ENCODE peak calls at places on chromosomes 1 and 21, in nine cellular contexts. One of them, this sample, is unnamed.

GRCh38 chr21:35222021-35222420 is 172.9 kb upstream of the RUNX1 start:
- DNase-seq in left ventricle myocardium inferior: no peak
- DNase-seq in sigmoid colon: no peak
- DNase-seq in CD4-positive, alpha-beta T cell: no peak
- DNase-seq in psoas muscle: no peak
- DNase-seq in GM13977: no peak
- DNase-seq in foreskin fibroblast: no peak
- DNase-seq in stomach: no peak
- DNase-seq in upper lobe of right lung: no peak
- DNase-seq in this sample: no peak

GRCh38 chr1:227440167-227440566 is 121.9 kb upstream of the CDC42BPA start:
- DNase-seq in foreskin fibroblast: no peak
- DNase-seq in left ventricle myocardium inferior: no peak
- DNase-seq in CD4-positive, alpha-beta T cell: no peak
- DNase-seq in psoas muscle: no peak
- DNase-seq in sigmoid colon: no peak
- DNase-seq in GM13977: no peak
- DNase-seq in upper lobe of right lung: no peak
- DNase-seq in stomach: no peak
- DNase-seq in this sample: no peak

GRCh38 chr1:184788970-184789369 is 34.3 kb upstream of the EDEM3 start:
- DNase-seq in GM13977: no peak
- DNase-seq in left ventricle myocardium inferior: no peak
- DNase-seq in foreskin fibroblast: no peak
- DNase-seq in CD4-positive, alpha-beta T cell: no peak
- DNase-seq in upper lobe of right lung: no peak
- DNase-seq in stomach: no peak
- DNase-seq in psoas muscle: no peak
- DNase-seq in sigmoid colon: no peak
- DNase-seq in this sample: no peak

GRCh38 chr21:33013618-33014017 is 12.1 kb upstream of the OLIG2 start:
- DNase-seq in GM13977: no peak
- DNase-seq in sigmoid colon: no peak
- DNase-seq in left ventricle myocardium inferior: no peak
- DNase-seq in foreskin fibroblast: no peak
- DNase-seq in psoas muscle: no peak
- DNase-seq in CD4-positive, alpha-beta T cell: no peak
- DNase-seq in upper lobe of right lung: no peak
- DNase-seq in stomach: no peak
- DNase-seq in this sample: no peak

GRCh38 chr1:33586111-33586510 is 113.7 kb downstream of the ZSCAN20 start:
- DNase-seq in GM13977: no peak
- DNase-seq in stomach: no peak
- DNase-seq in psoas muscle: no peak
- DNase-seq in upper lobe of right lung: no peak
- DNase-seq in left ventricle myocardium inferior: no peak
- DNase-seq in foreskin fibroblast: peak; percentile 38
- DNase-seq in CD4-positive, alpha-beta T cell: no peak
- DNase-seq in sigmoid colon: no peak
- DNase-seq in this sample: peak; percentile 55

GRCh38 chr21:38679531-38679930 is 126.2 kb upstream of the ETS2 start:
- DNase-seq in left ventricle myocardium inferior: no peak
- DNase-seq in upper lobe of right lung: no peak
- DNase-seq in foreskin fibroblast: peak; percentile 23
- DNase-seq in psoas muscle: no peak
- DNase-seq in GM13977: peak; percentile 56
- DNase-seq in stomach: no peak
- DNase-seq in CD4-positive, alpha-beta T cell: no peak
- DNase-seq in sigmoid colon: no peak
- DNase-seq in this sample: peak; percentile 64

GRCh38 chr1:9265966-9266365 is 26.7 kb upstream of the SPSB1 start:
- DNase-seq in foreskin fibroblast: no peak
- DNase-seq in upper lobe of right lung: peak; percentile 39
- DNase-seq in sigmoid colon: no peak
- DNase-seq in GM13977: no peak
- DNase-seq in psoas muscle: no peak
- DNase-seq in left ventricle myocardium inferior: no peak
- DNase-seq in CD4-positive, alpha-beta T cell: no peak
- DNase-seq in stomach: no peak
- DNase-seq in this sample: no peak

GRCh38 chr1:44436401-44437394 is 31.6 kb downstream of the RNF220 start:
- DNase-seq in CD4-positive, alpha-beta T cell: no peak
- DNase-seq in foreskin fibroblast: no peak
- DNase-seq in sigmoid colon: no peak
- DNase-seq in GM13977: no peak
- DNase-seq in stomach: no peak
- DNase-seq in psoas muscle: no peak
- DNase-seq in left ventricle myocardium inferior: no peak
- DNase-seq in upper lobe of right lung: no peak
- DNase-seq in this sample: no peak

GRCh38 chr1:31788825-31789256 is 24.7 kb upstream of the ADGRB2 start:
- DNase-seq in sigmoid colon: no peak
- DNase-seq in upper lobe of right lung: no peak
- DNase-seq in stomach: no peak
- DNase-seq in GM13977: no peak
- DNase-seq in psoas muscle: no peak
- DNase-seq in CD4-positive, alpha-beta T cell: no peak
- DNase-seq in foreskin fibroblast: peak; percentile 67
- DNase-seq in left ventricle myocardium inferior: no peak
- DNase-seq in this sample: peak; percentile 57

GRCh38 chr1:205396972-205397616 is 24.8 kb downstream of the LEMD1 start:
- DNase-seq in GM13977: peak; percentile 48
- DNase-seq in foreskin fibroblast: no peak
- DNase-seq in psoas muscle: no peak
- DNase-seq in upper lobe of right lung: no peak
- DNase-seq in CD4-positive, alpha-beta T cell: no peak
- DNase-seq in stomach: no peak
- DNase-seq in left ventricle myocardium inferior: no peak
- DNase-seq in sigmoid colon: no peak
- DNase-seq in this sample: peak; percentile 32

GRCh38 chr1:206559661-206559995 is 52.3 kb downstream of the RASSF5 start:
- DNase-seq in stomach: no peak
- DNase-seq in psoas muscle: no peak
- DNase-seq in GM13977: no peak
- DNase-seq in CD4-positive, alpha-beta T cell: no peak
- DNase-seq in foreskin fibroblast: no peak
- DNase-seq in left ventricle myocardium inferior: no peak
- DNase-seq in sigmoid colon: no peak
- DNase-seq in upper lobe of right lung: no peak
- DNase-seq in this sample: no peak

GRCh38 chr1:208219659-208220282 is 24.4 kb downstream of the PLXNA2 start:
- DNase-seq in CD4-positive, alpha-beta T cell: no peak
- DNase-seq in left ventricle myocardium inferior: peak; percentile 70
- DNase-seq in stomach: no peak
- DNase-seq in GM13977: no peak
- DNase-seq in foreskin fibroblast: no peak
- DNase-seq in psoas muscle: peak; percentile 79
- DNase-seq in upper lobe of right lung: peak; percentile 79
- DNase-seq in sigmoid colon: peak; percentile 84
- DNase-seq in this sample: peak; percentile 60

GRCh38 chr21:31731112-31731801 is 661 bp downstream of the SCAF4 start:
- DNase-seq in GM13977: peak; percentile 68
- DNase-seq in upper lobe of right lung: peak; percentile 79
- DNase-seq in stomach: peak; percentile 40
- DNase-seq in psoas muscle: peak; percentile 56
- DNase-seq in CD4-positive, alpha-beta T cell: peak; percentile 23
- DNase-seq in foreskin fibroblast: no peak
- DNase-seq in sigmoid colon: peak; percentile 79
- DNase-seq in left ventricle myocardium inferior: peak; percentile 40
- DNase-seq in this sample: no peak

GRCh38 chr1:26759531-26759930 is 28.2 kb upstream of the PIGV start:
- DNase-seq in upper lobe of right lung: no peak
- DNase-seq in psoas muscle: no peak
- DNase-seq in foreskin fibroblast: no peak
- DNase-seq in left ventricle myocardium inferior: no peak
- DNase-seq in CD4-positive, alpha-beta T cell: no peak
- DNase-seq in GM13977: no peak
- DNase-seq in sigmoid colon: no peak
- DNase-seq in stomach: no peak
- DNase-seq in this sample: no peak

GRCh38 chr1:26749458-26749857 is 38.3 kb upstream of the PIGV start:
- DNase-seq in left ventricle myocardium inferior: no peak
- DNase-seq in CD4-positive, alpha-beta T cell: no peak
- DNase-seq in foreskin fibroblast: no peak
- DNase-seq in sigmoid colon: no peak
- DNase-seq in psoas muscle: no peak
- DNase-seq in GM13977: no peak
- DNase-seq in upper lobe of right lung: no peak
- DNase-seq in stomach: no peak
- DNase-seq in this sample: no peak

GRCh38 chr1:26758358-26758757 is 29.4 kb upstream of the PIGV start:
- DNase-seq in CD4-positive, alpha-beta T cell: no peak
- DNase-seq in left ventricle myocardium inferior: no peak
- DNase-seq in sigmoid colon: no peak
- DNase-seq in stomach: no peak
- DNase-seq in GM13977: no peak
- DNase-seq in psoas muscle: no peak
- DNase-seq in upper lobe of right lung: no peak
- DNase-seq in foreskin fibroblast: no peak
- DNase-seq in this sample: no peak

GRCh38 chr1:26752519-26752918 is 35.2 kb upstream of the PIGV start:
- DNase-seq in psoas muscle: no peak
- DNase-seq in stomach: no peak
- DNase-seq in sigmoid colon: no peak
- DNase-seq in left ventricle myocardium inferior: peak; percentile 57
- DNase-seq in CD4-positive, alpha-beta T cell: no peak
- DNase-seq in GM13977: no peak
- DNase-seq in foreskin fibroblast: no peak
- DNase-seq in upper lobe of right lung: no peak
- DNase-seq in this sample: no peak

DNA sequence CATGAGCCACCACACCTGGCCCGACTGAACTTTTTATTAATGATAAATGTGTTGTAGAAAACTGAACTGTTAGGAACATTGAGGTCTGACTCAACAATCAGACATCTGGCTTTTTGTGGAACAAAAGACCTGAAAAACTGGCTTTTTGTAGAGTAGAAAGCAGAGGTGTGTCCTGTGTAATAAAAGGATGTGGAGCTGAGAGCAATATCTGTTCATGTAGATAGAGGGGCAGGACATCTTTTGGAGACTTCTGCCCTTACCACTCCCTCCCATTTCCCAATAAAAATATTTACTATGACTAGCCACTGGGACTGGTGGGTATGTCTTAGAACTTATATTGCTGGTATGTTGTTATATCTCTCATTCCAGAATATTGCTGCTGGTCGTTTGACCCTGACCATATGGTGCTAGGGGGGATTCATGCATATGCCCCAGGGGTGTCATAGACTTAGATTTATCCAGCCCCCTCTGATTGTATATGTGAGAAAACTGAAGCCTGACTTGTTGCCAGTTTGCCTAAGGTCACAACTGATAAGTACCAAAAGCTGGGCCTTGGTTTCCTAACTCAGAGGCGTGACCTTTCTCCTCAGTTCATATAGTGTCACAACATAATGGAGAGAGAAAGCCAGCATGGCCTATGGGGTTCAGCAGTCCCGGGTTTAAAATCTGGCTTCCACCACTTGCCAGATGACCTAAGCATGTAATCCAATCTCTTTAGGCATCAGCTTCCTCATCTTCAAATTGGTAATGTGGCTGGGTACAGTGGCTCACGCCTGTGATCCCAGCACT is 33.5 kb upstream of the PIGV start:
- DNase-seq in sigmoid colon: no peak
- DNase-seq in CD4-positive, alpha-beta T cell: no peak
- DNase-seq in upper lobe of right lung: no peak
- DNase-seq in stomach: no peak
- DNase-seq in foreskin fibroblast: no peak
- DNase-seq in psoas muscle: no peak
- DNase-seq in left ventricle myocardium inferior: no peak
- DNase-seq in GM13977: no peak
- DNase-seq in this sample: no peak
- TF ChIP-seq CTCF in sigmoid colon: no peak
- TF ChIP-seq CTCF in CD4-positive, alpha-beta T cell: no peak
- TF ChIP-seq CTCF in upper lobe of right lung: no peak
- TF ChIP-seq CTCF in stomach: no peak
- TF ChIP-seq CTCF in foreskin fibroblast: no peak
- TF ChIP-seq CTCF in psoas muscle: no peak
- TF ChIP-seq CTCF in left ventricle myocardium inferior: no peak
- TF ChIP-seq CTCF in GM13977: no peak
- TF ChIP-seq CTCF in this sample: no peak

DNA sequence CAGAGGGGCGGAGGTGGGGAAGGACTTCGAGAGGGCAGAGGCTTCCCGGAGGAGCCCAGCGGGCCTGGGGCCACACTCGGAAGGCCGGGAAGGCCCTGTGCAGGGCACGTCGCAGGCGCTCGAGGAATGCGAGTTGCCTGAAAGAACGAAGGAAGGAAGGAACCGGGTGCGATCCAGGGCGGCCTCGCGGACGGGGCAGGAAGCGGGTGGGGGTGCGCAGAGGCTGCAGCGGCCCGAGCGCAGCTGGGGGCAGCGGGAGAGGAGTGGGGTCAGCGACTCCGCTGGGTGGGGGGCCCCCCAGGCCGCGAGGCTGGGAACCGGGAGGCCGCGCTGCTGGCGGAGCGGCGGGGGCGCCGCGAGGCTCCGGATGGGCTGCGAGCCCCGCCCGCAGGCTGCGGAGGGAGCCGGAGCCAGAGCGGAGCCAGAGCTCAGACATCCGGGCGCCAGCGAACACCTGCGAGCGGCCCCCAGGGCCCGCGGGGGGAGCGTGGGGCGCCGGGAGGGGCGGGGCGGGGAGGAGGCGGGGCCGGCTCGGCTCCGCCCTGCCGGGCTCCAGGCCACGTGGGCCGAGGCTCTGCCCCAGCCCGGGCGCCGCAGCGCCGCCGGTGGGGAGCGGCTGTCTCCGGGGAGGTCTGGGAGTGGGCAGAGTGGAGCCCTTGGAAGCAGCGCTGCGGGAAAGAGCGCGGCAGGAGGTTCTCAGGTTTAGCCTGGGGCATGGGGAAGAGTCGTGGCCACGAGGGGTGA is 4.6 kb downstream of the ID3 start:
- DNase-seq in upper lobe of right lung: peak; percentile 93
- DNase-seq in CD4-positive, alpha-beta T cell: peak; percentile 85
- DNase-seq in GM13977: peak; percentile 94
- DNase-seq in stomach: peak; percentile 86
- DNase-seq in sigmoid colon: peak; percentile 90
- DNase-seq in foreskin fibroblast: peak; percentile 82
- DNase-seq in left ventricle myocardium inferior: peak; percentile 84
- DNase-seq in psoas muscle: peak; percentile 83
- DNase-seq in this sample: peak; percentile 85
- TF ChIP-seq CTCF in upper lobe of right lung: no peak
- TF ChIP-seq CTCF in CD4-positive, alpha-beta T cell: peak; percentile 25
- TF ChIP-seq CTCF in GM13977: peak; percentile 52
- TF ChIP-seq CTCF in stomach: peak; percentile 14
- TF ChIP-seq CTCF in sigmoid colon: no peak
- TF ChIP-seq CTCF in foreskin fibroblast: peak; percentile 4
- TF ChIP-seq CTCF in left ventricle myocardium inferior: peak; percentile 47
- TF ChIP-seq CTCF in psoas muscle: peak; percentile 39
- TF ChIP-seq CTCF in this sample: peak; percentile 44

GRCh38 chr1:54848134-54848948 is 38.7 kb downstream of the DHCR24 start:
- DNase-seq in upper lobe of right lung: peak; percentile 18
- DNase-seq in foreskin fibroblast: no peak
- DNase-seq in stomach: no peak
- DNase-seq in GM13977: no peak
- DNase-seq in sigmoid colon: no peak
- DNase-seq in left ventricle myocardium inferior: no peak
- DNase-seq in psoas muscle: no peak
- DNase-seq in CD4-positive, alpha-beta T cell: no peak
- DNase-seq in this sample: no peak
- TF ChIP-seq CTCF in upper lobe of right lung: no peak
- TF ChIP-seq CTCF in foreskin fibroblast: no peak
- TF ChIP-seq CTCF in stomach: no peak
- TF ChIP-seq CTCF in GM13977: no peak
- TF ChIP-seq CTCF in sigmoid colon: no peak
- TF ChIP-seq CTCF in left ventricle myocardium inferior: no peak
- TF ChIP-seq CTCF in psoas muscle: no peak
- TF ChIP-seq CTCF in CD4-positive, alpha-beta T cell: no peak
- TF ChIP-seq CTCF in this sample: peak; percentile 16

GRCh38 chr1:172627702-172628101 is 31.2 kb upstream of the FASLG start:
- DNase-seq in psoas muscle: no peak
- DNase-seq in foreskin fibroblast: no peak
- DNase-seq in sigmoid colon: no peak
- DNase-seq in CD4-positive, alpha-beta T cell: no peak
- DNase-seq in left ventricle myocardium inferior: no peak
- DNase-seq in upper lobe of right lung: no peak
- DNase-seq in stomach: no peak
- DNase-seq in GM13977: no peak
- DNase-seq in this sample: no peak
- TF ChIP-seq CTCF in psoas muscle: no peak
- TF ChIP-seq CTCF in foreskin fibroblast: no peak
- TF ChIP-seq CTCF in sigmoid colon: no peak
- TF ChIP-seq CTCF in CD4-positive, alpha-beta T cell: no peak
- TF ChIP-seq CTCF in left ventricle myocardium inferior: no peak
- TF ChIP-seq CTCF in upper lobe of right lung: no peak
- TF ChIP-seq CTCF in stomach: no peak
- TF ChIP-seq CTCF in GM13977: no peak
- TF ChIP-seq CTCF in this sample: no peak